ENCODE peak calls at places on chromosomes 7 and 10, in six cellular contexts. I is NB4, T is upper lobe of left lung, D is GM12878, X is right lobe of liver, K is IMR-90. W is an unnamed sample.

GRCh38 chr10:93465806-93466675 is 16.1 kb downstream of the MYOF start:
- DNase-seq in I (peak; percentile 40), T (peak; percentile 43), D (no peak), X (no peak), K (peak; percentile 90), W (no peak)

GRCh38 chr7:24881622-24882021 is 98.4 kb downstream of the OSBPL3 start:
- DNase-seq in I (no peak), T (no peak), D (no peak), X (no peak), K (no peak), W (peak; percentile 14)

GRCh38 chr10:4780782-4781181 is 45.2 kb upstream of the AKR1E2 start:
- DNase-seq in I (no peak), T (no peak), D (no peak), X (no peak), K (peak; percentile 45), W (no peak)

GRCh38 chr10:102673235-102673634 is 29.0 kb downstream of the TRIM8 start:
- DNase-seq in I (no peak), T (no peak), D (no peak), X (no peak), K (no peak), W (no peak)

GRCh38 chr7:70419816-70420215 is 712.1 kb upstream of the GALNT17 start:
- DNase-seq in I (peak; percentile 36), T (no peak), D (no peak), X (no peak), K (no peak), W (no peak)

GRCh38 chr10:74058658-74059057 is 60.7 kb downstream of the VCL start:
- DNase-seq in I (peak; percentile 48), T (no peak), D (no peak), X (no peak), K (no peak), W (peak; percentile 66)

GRCh38 chr7:106064329-106064728 is 47.8 kb downstream of the SYPL1 start:
- DNase-seq in I (no peak), T (peak; percentile 38), D (no peak), X (no peak), K (no peak), W (no peak)

GRCh38 chr7:50304911-50305621 is 550 bp downstream of the IKZF1 start:
- DNase-seq in I (peak; percentile 84), T (no peak), D (no peak), X (no peak), K (no peak), W (peak; percentile 74)

DNA sequence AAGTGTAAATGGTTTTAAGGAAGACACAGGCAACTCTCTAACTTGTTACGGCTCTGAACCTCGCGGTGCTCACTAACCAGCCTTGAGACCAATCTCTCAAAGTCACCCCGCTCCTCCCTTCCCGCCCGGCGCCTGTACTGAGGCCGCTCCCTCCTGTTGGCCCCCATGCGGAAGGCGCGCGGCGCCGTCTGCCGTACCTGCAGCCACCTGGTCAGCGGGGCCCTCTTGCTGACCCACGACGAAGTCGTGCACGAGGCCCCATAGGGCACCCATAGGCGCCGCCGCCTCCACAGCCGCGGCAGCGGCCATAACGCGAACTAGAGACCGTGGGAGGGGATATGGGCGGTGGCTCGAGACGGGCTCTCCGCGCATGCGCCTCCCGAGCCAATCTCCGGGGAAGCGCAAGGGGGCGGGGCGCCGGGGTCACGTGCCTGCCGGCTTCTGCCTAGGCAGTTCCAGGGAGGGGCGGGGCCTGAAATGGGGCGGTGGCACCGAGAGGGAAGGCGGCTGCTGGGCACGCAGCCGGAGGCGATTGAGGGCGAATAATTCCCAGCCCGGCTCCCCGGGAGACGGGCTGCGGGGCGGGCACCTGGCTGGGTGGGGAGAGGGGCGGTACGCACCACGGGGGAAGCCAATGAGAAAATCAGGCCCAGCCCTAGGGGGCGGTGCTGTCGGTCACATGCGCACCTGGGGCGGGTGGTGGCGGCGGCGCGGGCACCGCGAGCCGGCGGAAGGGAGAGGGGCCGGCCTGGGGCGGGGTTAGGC is at the start of gene MMS19:
- DNase-seq in I (peak; percentile 99), T (peak; percentile 100), D (peak; percentile 77), X (peak; percentile 100), K (peak; percentile 97), W (peak; percentile 100)
- TF ChIP-seq POLR2A in I (peak; percentile 88), T (peak; percentile 40), D (peak; percentile 95), X (peak; percentile 77), K (peak; percentile 90), W (peak; percentile 85)

DNA sequence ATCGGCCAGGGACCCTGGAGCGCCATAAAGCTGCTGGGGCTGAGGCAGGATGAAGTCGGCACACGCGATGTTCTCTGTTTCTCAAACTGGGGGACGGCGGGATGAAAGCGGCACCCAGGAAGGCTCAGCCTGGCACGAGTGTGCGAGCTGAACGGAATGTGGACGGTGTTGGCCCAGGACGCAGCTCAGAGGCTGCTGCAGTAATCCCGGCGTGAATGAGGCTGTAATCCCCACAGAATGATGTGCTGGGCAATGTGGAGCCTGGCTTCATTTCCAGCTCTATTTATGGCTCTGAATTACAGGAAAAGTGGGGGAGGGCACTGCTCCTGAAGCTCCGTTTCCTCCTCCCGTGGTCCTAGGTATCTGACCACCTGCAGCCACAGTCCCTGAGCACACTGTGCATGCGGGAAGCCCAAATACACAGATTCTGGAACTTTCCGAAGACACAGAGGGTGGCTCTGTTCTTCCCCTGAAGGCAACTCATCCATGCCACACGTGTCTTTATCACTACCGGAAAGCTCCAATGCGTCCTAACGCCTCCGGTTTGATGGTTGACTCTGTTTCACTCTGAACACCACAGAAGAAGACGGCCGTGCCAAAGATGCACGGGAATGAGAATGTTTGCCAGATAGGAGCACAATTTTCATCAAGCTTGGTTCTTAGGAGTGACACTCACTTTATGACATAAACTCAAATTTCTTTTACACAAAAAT is 37.6 kb downstream of the KLF6 start:
- DNase-seq in I (no peak), T (peak; percentile 46), D (no peak), X (no peak), K (no peak), W (no peak)
- TF ChIP-seq POLR2A in I (no peak), T (no peak), D (no peak), X (no peak), K (no peak), W (no peak)

DNA sequence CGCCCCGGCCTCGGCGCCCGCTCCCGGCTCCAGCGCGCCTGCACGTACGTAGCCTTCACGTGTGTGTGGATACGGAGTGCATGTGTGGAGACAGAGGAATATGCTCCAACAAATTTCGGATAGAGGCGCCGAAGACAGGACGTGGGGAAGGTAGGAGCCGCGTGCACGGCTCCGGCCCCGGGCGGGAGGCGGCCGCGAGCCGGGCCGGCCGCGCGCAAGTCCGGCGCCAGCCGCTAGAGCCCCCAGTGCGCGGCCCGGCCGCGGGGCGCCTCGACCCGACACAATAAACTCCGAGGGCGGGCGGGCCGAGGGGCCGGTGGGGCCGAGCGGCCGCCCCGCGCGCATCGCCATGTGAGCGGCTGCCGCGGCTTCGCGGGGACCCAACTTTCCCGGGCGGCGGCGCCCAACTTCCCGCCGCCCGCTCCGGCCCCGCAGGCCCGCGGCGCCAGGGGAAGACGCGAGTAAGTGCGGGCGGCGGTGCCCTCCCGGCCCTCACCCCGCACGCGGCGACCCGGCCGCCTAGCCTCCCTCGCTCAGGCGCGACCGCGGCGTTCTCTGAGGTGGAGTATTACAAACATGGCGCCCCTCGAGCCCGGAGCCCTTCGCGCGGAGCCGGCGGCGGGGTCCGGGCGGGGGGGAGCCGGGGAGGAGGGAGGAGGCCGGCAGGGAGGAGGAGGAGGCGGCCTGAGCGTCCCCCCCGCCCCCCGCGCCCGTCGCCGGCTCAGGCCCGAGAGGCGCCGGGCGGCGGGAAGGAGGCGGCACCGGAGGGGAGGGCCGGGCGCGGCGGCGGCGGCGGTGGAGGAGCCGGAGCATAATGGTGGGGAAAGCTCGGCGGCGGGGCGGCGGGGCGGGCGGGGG is at the start of gene ZMYND11:
- DNase-seq in I (peak; percentile 80), T (peak; percentile 95), D (no peak), X (peak; percentile 78), K (peak; percentile 42), W (peak; percentile 87)
- TF ChIP-seq POLR2A in I (peak; percentile 40), T (no peak), D (peak; percentile 73), X (no peak), K (no peak), W (no peak)

DNA sequence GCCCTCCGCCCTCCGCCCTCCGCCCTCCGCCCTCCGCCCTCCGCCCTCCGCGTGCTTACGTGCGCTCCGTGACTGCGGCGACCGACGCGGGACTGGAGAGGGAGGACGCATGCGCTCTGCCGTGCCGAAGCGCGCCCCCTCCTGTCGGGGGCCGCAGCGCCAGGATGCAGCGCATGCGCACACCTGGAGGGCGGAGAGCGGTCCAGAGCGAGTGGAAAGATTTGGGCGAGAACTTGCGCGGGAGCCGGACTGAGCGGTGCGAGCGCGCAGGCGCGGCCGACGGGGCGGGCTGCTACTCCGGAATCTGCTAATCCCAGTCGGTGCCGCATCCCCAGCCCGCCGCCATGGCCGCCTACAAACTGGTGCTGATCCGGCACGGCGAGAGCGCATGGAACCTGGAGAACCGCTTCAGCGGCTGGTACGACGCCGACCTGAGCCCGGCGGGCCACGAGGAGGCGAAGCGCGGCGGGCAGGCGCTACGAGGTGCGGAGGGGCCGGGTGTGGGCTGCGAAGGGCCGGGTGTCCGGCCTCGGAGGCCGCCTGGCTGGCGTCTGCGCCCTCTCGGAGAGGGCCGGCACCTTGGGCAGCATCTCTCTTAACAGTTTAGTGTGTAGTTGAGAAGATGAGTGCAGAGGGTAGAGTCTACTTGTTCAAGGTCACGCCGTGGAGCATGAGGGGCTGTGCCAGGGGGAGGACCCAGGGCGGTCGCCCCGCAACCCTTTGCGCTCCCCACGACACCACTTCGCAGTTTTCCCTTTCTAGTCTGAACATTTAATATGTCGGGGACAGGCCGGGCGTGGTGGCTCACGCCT is at the start of gene PGAM1:
- DNase-seq in I (peak; percentile 98), T (peak; percentile 99), D (peak; percentile 95), X (peak; percentile 97), K (peak; percentile 95), W (peak; percentile 98)
- TF ChIP-seq POLR2A in I (peak; percentile 77), T (no peak), D (peak; percentile 81), X (peak; percentile 92), K (peak; percentile 51), W (peak; percentile 76)

W was measured in erythroblast.